ENCODE peak calls at places on chromosomes 4 and X, in five cellular contexts. One of them, this sample, is unnamed.

GRCh38 chrX:2500681-2501151 is at the start of the genes DHRSX and ZBED1:
- DNase-seq in HL-60: peak
- DNase-seq in lower leg skin: no peak
- DNase-seq in lung: no peak
- DNase-seq in neural crest cell: peak
- DNase-seq in this sample: no peak

GRCh38 chr4:137076908-137077307 is 455.4 kb downstream of the PCDH18 start:
- DNase-seq in HL-60: no peak
- DNase-seq in lower leg skin: no peak
- DNase-seq in lung: no peak
- DNase-seq in neural crest cell: no peak
- DNase-seq in this sample: no peak

GRCh38 chrX:10133980-10134676 is 22.6 kb upstream of the CLCN4 start:
- DNase-seq in HL-60: no peak
- DNase-seq in lower leg skin: no peak
- DNase-seq in lung: no peak
- DNase-seq in neural crest cell: no peak
- DNase-seq in this sample: no peak

GRCh38 chr4:24794111-24794860 is 1.1 kb upstream of the SOD3 start:
- DNase-seq in HL-60: no peak
- DNase-seq in lower leg skin: no peak
- DNase-seq in lung: no peak
- DNase-seq in neural crest cell: no peak
- DNase-seq in this sample: peak

GRCh38 chrX:153885968-153886903 is at the start of gene L1CAM:
- DNase-seq in HL-60: no peak
- DNase-seq in lower leg skin: no peak
- DNase-seq in lung: no peak
- DNase-seq in neural crest cell: no peak
- DNase-seq in this sample: no peak

GRCh38 chrX:70262952-70263567 is 3.1 kb upstream of the P2RY4 start:
- DNase-seq in HL-60: no peak
- DNase-seq in lower leg skin: peak
- DNase-seq in lung: no peak
- DNase-seq in neural crest cell: peak
- DNase-seq in this sample: no peak

GRCh38 chr4:76545161-76545884 is 110.3 kb downstream of the SHROOM3 start:
- DNase-seq in HL-60: no peak
- DNase-seq in lower leg skin: no peak
- DNase-seq in lung: no peak
- DNase-seq in neural crest cell: no peak
- DNase-seq in this sample: no peak

GRCh38 chr4:95585016-95585695 is 36.4 kb upstream of the UNC5C start:
- DNase-seq in HL-60: no peak
- DNase-seq in lower leg skin: no peak
- DNase-seq in lung: no peak
- DNase-seq in neural crest cell: no peak
- DNase-seq in this sample: no peak

GRCh38 chr4:154982187-154983047 is 201.3 kb downstream of the RBM46 start:
- DNase-seq in HL-60: no peak
- DNase-seq in lower leg skin: peak
- DNase-seq in lung: peak
- DNase-seq in neural crest cell: peak
- DNase-seq in this sample: peak

GRCh38 chrX:140766024-140766611 is 56.6 kb downstream of the LINC00632 start:
- DNase-seq in HL-60: no peak
- DNase-seq in lower leg skin: no peak
- DNase-seq in lung: peak
- DNase-seq in neural crest cell: peak
- DNase-seq in this sample: peak

GRCh38 chr4:79609853-79610252 is 201.8 kb upstream of the GK2 start:
- DNase-seq in HL-60: no peak
- DNase-seq in lower leg skin: no peak
- DNase-seq in lung: no peak
- DNase-seq in neural crest cell: no peak
- DNase-seq in this sample: no peak

GRCh38 chr4:4560136-4560535 is 18.3 kb upstream of the STX18 start:
- DNase-seq in HL-60: no peak
- DNase-seq in lower leg skin: no peak
- DNase-seq in lung: no peak
- DNase-seq in neural crest cell: no peak
- DNase-seq in this sample: no peak

GRCh38 chrX:36849407-36849806 is 158.8 kb upstream of the FAM47C start:
- DNase-seq in HL-60: no peak
- DNase-seq in lower leg skin: no peak
- DNase-seq in lung: no peak
- DNase-seq in neural crest cell: no peak
- DNase-seq in this sample: no peak

GRCh38 chr4:38365748-38366310 is 298.2 kb upstream of the KLF3 start:
- DNase-seq in HL-60: no peak
- DNase-seq in lower leg skin: no peak
- DNase-seq in lung: no peak
- DNase-seq in neural crest cell: no peak
- DNase-seq in this sample: no peak

GRCh38 chr4:175035907-175036306 is 117.7 kb downstream of the ADAM29 start:
- DNase-seq in HL-60: no peak
- DNase-seq in lower leg skin: no peak
- DNase-seq in lung: no peak
- DNase-seq in neural crest cell: no peak
- DNase-seq in this sample: no peak

GRCh38 chrX:7139202-7140081 is 8.1 kb upstream of the STS start:
- DNase-seq in HL-60: no peak
- DNase-seq in lower leg skin: no peak
- DNase-seq in lung: no peak
- DNase-seq in neural crest cell: no peak
- DNase-seq in this sample: no peak

GRCh38 chr4:119046263-119046662 is 89.4 kb upstream of the MYOZ2 start:
- DNase-seq in HL-60: no peak
- DNase-seq in lower leg skin: no peak
- DNase-seq in lung: peak
- DNase-seq in neural crest cell: no peak
- DNase-seq in this sample: no peak

GRCh38 chrX:40105791-40106676 is 8.3 kb upstream of the BCOR start:
- DNase-seq in HL-60: no peak
- DNase-seq in lower leg skin: peak
- DNase-seq in lung: no peak
- DNase-seq in neural crest cell: peak
- DNase-seq in this sample: peak

GRCh38 chr4:23876418-23877089 is 13.3 kb downstream of the PPARGC1A start:
- DNase-seq in HL-60: no peak
- DNase-seq in lower leg skin: no peak
- DNase-seq in lung: no peak
- DNase-seq in neural crest cell: no peak
- DNase-seq in this sample: no peak

GRCh38 chr4:139710073-139710472 is 44.5 kb downstream of the MGST2 start:
- DNase-seq in HL-60: no peak
- DNase-seq in lower leg skin: no peak
- DNase-seq in lung: no peak
- DNase-seq in neural crest cell: no peak
- DNase-seq in this sample: no peak
- TF ChIP-seq CTCF in HL-60: no peak
- TF ChIP-seq CTCF in lower leg skin: no peak
- TF ChIP-seq CTCF in lung: no peak
- TF ChIP-seq CTCF in neural crest cell: no peak
- TF ChIP-seq CTCF in this sample: no peak

DNA sequence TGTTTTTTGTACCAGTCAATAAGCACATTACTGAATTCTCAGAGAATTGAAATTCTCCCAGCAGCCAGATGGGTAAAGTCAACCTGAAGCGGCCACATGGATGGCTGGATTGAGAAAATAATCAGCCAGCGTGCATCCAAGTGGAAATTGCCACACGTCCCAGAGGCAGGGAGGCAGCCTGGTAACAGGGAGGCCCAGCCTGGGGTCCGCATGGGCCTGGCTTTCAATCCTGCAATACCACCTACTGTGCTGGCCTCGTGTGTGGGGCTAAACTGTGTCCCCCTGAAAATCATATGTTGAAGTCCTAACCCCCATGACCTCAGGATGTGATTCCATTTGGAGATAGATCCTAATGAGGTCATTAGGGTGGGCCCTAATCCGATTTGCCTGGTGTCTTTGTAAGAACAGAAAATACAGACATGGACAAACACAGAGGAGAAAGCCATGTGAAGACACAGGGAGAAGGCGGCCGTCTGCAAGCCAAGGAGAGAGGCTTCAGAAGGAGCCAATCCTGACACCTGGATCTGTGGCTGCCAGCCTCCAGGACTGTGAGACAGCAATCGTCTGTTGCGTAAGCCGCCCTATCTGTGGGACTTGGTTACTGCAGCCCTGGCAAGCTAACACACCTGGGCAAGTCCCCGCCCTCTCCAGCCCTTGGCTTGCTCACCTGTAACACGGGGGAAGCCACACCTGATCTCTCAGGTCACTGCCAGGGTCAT is 90.3 kb downstream of the JAKMIP1 start:
- DNase-seq in HL-60: no peak
- DNase-seq in lower leg skin: no peak
- DNase-seq in lung: no peak
- DNase-seq in neural crest cell: no peak
- DNase-seq in this sample: no peak
- TF ChIP-seq CTCF in HL-60: no peak
- TF ChIP-seq CTCF in lower leg skin: no peak
- TF ChIP-seq CTCF in lung: no peak
- TF ChIP-seq CTCF in neural crest cell: peak
- TF ChIP-seq CTCF in this sample: no peak

GRCh38 chr4:165345663-165346417 is 18.4 kb downstream of the MSMO1 start:
- DNase-seq in HL-60: no peak
- DNase-seq in lower leg skin: no peak
- DNase-seq in lung: no peak
- DNase-seq in neural crest cell: no peak
- DNase-seq in this sample: no peak
- TF ChIP-seq CTCF in HL-60: no peak
- TF ChIP-seq CTCF in lower leg skin: no peak
- TF ChIP-seq CTCF in lung: no peak
- TF ChIP-seq CTCF in neural crest cell: peak
- TF ChIP-seq CTCF in this sample: no peak

GRCh38 chrX:141935645-141936044 is 32.0 kb downstream of the MAGEC1 start:
- DNase-seq in HL-60: no peak
- DNase-seq in lower leg skin: no peak
- DNase-seq in lung: no peak
- DNase-seq in neural crest cell: no peak
- DNase-seq in this sample: no peak

DNA sequence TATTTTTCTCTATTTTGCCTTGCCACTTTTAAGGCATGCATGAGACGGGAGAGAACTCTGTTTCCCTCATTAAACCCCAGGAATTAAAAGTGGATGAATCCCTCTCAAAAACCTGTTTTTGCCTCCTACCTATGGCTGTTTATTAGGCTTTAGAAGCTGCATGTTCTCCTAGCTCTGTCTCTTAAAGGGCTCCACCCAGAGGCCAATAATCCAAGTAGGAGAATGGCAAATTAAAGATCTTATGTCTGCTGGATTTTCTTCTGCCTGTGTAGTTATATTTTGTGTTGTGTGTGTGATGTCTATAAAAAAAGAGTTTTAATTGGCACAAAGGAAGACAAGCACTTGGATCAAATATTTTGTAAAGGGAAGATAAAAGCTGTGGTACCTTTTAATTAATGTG is 32.4 kb downstream of the MAGEC1 start:
- DNase-seq in HL-60: no peak
- DNase-seq in lower leg skin: no peak
- DNase-seq in lung: no peak
- DNase-seq in neural crest cell: no peak
- DNase-seq in this sample: no peak
- TF ChIP-seq CTCF in HL-60: no peak
- TF ChIP-seq CTCF in lower leg skin: no peak
- TF ChIP-seq CTCF in lung: no peak
- TF ChIP-seq CTCF in neural crest cell: peak
- TF ChIP-seq CTCF in this sample: no peak

DNA sequence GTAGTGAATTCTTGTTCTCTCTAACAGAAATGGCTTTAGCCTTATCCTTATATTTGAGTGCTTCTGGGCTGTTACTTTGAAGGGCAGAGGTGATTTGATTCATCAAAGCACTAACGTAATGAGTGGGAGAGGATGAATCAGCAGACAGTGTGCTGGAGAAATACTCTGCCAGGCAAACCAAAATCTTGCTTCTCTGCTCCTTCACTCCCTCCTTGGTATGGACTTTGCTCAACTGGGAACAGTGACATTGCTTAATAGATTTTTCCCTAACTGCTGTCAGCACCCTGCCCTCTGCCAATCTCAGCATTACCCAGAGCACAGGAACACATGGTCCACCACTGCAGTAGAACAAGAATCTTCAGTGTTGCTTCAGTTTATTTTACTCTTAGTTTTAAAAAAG is 56.0 kb downstream of the PDLIM5 start:
- DNase-seq in HL-60: no peak
- DNase-seq in lower leg skin: peak
- DNase-seq in lung: no peak
- DNase-seq in neural crest cell: no peak
- DNase-seq in this sample: peak
- TF ChIP-seq CTCF in HL-60: no peak
- TF ChIP-seq CTCF in lower leg skin: no peak
- TF ChIP-seq CTCF in lung: no peak
- TF ChIP-seq CTCF in neural crest cell: no peak
- TF ChIP-seq CTCF in this sample: no peak

DNA sequence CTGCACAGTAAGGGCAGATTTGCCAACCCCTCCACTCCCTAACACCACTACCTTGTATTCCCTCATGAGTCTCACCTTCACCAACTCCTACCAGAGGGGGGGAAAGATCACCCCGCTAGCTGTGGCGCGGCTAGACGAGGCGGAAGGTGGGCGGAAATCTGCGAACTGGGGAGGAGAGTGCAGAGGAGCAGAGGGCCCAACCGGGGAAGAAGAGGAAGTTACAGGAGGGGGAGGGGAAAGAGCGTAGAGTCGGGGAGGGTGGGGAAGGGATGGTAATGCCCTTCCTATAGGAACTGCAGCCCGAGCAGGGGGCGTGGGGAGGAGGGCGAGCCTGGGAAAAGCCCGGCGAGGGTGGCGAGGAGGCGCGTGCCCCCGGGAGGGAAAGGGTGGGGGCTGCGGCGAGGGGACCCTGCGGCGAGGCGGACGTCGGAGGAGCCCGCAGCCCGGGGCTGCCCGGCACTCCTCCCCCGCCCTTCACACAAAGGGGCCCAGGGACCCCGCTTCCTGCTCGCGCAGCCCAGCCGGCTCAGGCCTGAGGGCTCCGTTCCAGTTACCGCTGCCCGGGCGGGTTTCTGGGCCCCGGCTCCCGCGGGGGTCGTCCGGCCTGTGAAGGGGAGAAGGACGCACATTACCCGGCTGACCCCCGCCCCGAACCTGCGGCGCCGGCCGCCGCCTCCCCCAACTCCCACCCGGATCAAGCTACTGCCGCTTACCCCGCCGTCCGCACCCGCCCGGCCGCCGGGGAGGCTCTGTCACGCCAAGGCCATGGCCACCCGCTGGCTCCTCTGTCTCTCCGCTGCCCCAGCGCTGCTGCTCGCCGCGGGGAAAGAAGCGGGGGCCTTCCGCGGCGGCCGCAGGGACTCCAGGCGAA is 1.8 kb downstream of the RAP2C start:
- DNase-seq in HL-60: peak
- DNase-seq in lower leg skin: peak
- DNase-seq in lung: peak
- DNase-seq in neural crest cell: peak
- DNase-seq in this sample: peak
- TF ChIP-seq CTCF in HL-60: no peak
- TF ChIP-seq CTCF in lower leg skin: no peak
- TF ChIP-seq CTCF in lung: no peak
- TF ChIP-seq CTCF in neural crest cell: no peak
- TF ChIP-seq CTCF in this sample: no peak

GRCh38 chrX:129606918-129607317 is 47.8 kb downstream of the APLN start:
- DNase-seq in HL-60: no peak
- DNase-seq in lower leg skin: peak
- DNase-seq in lung: peak
- DNase-seq in neural crest cell: peak
- DNase-seq in this sample: peak
- TF ChIP-seq CTCF in HL-60: peak
- TF ChIP-seq CTCF in lower leg skin: no peak
- TF ChIP-seq CTCF in lung: peak
- TF ChIP-seq CTCF in neural crest cell: peak
- TF ChIP-seq CTCF in this sample: peak

This sample was measured in uterus.